ENCODE peak calls at places on chromosomes 11 and 22, in five cellular contexts. E, X, H, I and T are unnamed samples.

GRCh38 chr11:117154468-117154867 is 10.4 kb downstream of the PAFAH1B2 start:
- DNase-seq in E (no peak), X (no peak), H (no peak), I (no peak), T (no peak)

GRCh38 chr22:46737105-46737975 is 712 bp downstream of the CERK start:
- DNase-seq in E (no peak), X (peak), H (no peak), I (peak), T (peak)

GRCh38 chr22:37196539-37197450 is 8.7 kb upstream of the C1QTNF6 start:
- DNase-seq in E (no peak), X (peak), H (no peak), I (no peak), T (no peak)

GRCh38 chr11:130798280-130798679 is 118.0 kb downstream of the SNX19 start:
- DNase-seq in E (no peak), X (no peak), H (peak), I (no peak), T (no peak)

GRCh38 chr11:85595285-85595884 is 31.8 kb downstream of the DLG2 start:
- DNase-seq in E (peak), X (peak), H (no peak), I (no peak), T (peak)

GRCh38 chr11:45926536-45927331 is 4.3 kb downstream of the LARGE2 start:
- DNase-seq in E (no peak), X (no peak), H (no peak), I (no peak), T (no peak)

GRCh38 chr11:112856591-112856990 is 104.6 kb upstream of the NCAM1 start:
- DNase-seq in E (no peak), X (no peak), H (peak), I (no peak), T (no peak)

GRCh38 chr11:9344046-9344680 is 29.8 kb upstream of the TMEM41B start:
- DNase-seq in E (no peak), X (no peak), H (no peak), I (no peak), T (no peak)

GRCh38 chr11:11786234-11786633 is 55.5 kb upstream of the USP47 start:
- DNase-seq in E (no peak), X (no peak), H (peak), I (no peak), T (no peak)